ENCODE peak calls at places on chromosomes 2 and 18, in five cellular contexts. V, S, Q, B and P are unnamed samples.

GRCh38 chr18:79524181-79525078 is 128.7 kb downstream of the NFATC1 start:
- DNase-seq in V (no peak), S (no peak), Q (no peak), B (no peak), P (no peak)

GRCh38 chr2:223166215-223166493 is 114.2 kb downstream of the KCNE4 start:
- DNase-seq in V (no peak), S (no peak), Q (no peak), B (no peak), P (no peak)

GRCh38 chr2:220434365-220434764 is 806.9 kb downstream of the SLC4A3 start:
- DNase-seq in V (no peak), S (peak; percentile 74), Q (no peak), B (peak; percentile 71), P (no peak)

GRCh38 chr2:76316691-76317090 is 606.0 kb upstream of the GCFC2 start:
- DNase-seq in V (no peak), S (no peak), Q (no peak), B (no peak), P (no peak)

GRCh38 chr2:138649571-138649970 is 130.6 kb downstream of the NXPH2 start:
- DNase-seq in V (no peak), S (no peak), Q (no peak), B (no peak), P (no peak)

GRCh38 chr18:45666006-45666405 is 50.7 kb downstream of the SLC14A2 start:
- DNase-seq in V (no peak), S (no peak), Q (no peak), B (no peak), P (no peak)

GRCh38 chr18:4335386-4335785 is 119.7 kb downstream of the DLGAP1 start:
- DNase-seq in V (no peak), S (no peak), Q (no peak), B (no peak), P (no peak)

GRCh38 chr2:96105152-96105915 is 11.0 kb downstream of the ADRA2B start:
- DNase-seq in V (no peak), S (no peak), Q (no peak), B (no peak), P (no peak)

GRCh38 chr2:52976132-52976949 is 791.3 kb upstream of the CHAC2 start:
- DNase-seq in V (no peak), S (peak; percentile 32), Q (no peak), B (no peak), P (no peak)

GRCh38 chr2:152755029-152755428 is 36.6 kb downstream of the ARL6IP6 start:
- DNase-seq in V (no peak), S (no peak), Q (no peak), B (no peak), P (no peak)

GRCh38 chr2:127591221-127591923 is 54.6 kb upstream of the GPR17 start:
- DNase-seq in V (peak; percentile 44), S (peak; percentile 60), Q (peak; percentile 57), B (peak; percentile 26), P (peak; percentile 26)

GRCh38 chr2:19488009-19488691 is 129.7 kb upstream of the OSR1 start:
- DNase-seq in V (no peak), S (peak; percentile 72), Q (no peak), B (peak; percentile 41), P (no peak)

GRCh38 chr18:26721876-26722581 is 143.5 kb downstream of the AQP4 start:
- DNase-seq in V (no peak), S (no peak), Q (no peak), B (no peak), P (no peak)

GRCh38 chr2:44680424-44680971 is 261.0 kb upstream of the SIX3 start:
- DNase-seq in V (no peak), S (no peak), Q (no peak), B (no peak), P (no peak)

GRCh38 chr2:46135230-46135555 is 162.0 kb upstream of the EPAS1 start:
- DNase-seq in V (no peak), S (no peak), Q (no peak), B (no peak), P (no peak)

GRCh38 chr2:72543527-72544216 is 282.2 kb downstream of the EXOC6B start:
- DNase-seq in V (no peak), S (no peak), Q (no peak), B (no peak), P (no peak)

GRCh38 chr2:20673686-20674308 is 6.9 kb downstream of the GDF7 start:
- DNase-seq in V (no peak), S (no peak), Q (no peak), B (no peak), P (no peak)

GRCh38 chr18:402129-402528 is 98.4 kb downstream of the COLEC12 start:
- DNase-seq in V (no peak), S (no peak), Q (no peak), B (no peak), P (no peak)

GRCh38 chr18:10140928-10141327 is 227.1 kb downstream of the VAPA start:
- DNase-seq in V (peak; percentile 33), S (no peak), Q (no peak), B (peak; percentile 51), P (peak; percentile 81)

GRCh38 chr2:127635380-127636237 is 10.3 kb upstream of the GPR17 start:
- DNase-seq in V (no peak), S (no peak), Q (no peak), B (no peak), P (no peak)

GRCh38 chr2:37688771-37689468 is 17.5 kb upstream of the CDC42EP3 start:
- DNase-seq in V (peak; percentile 42), S (peak; percentile 87), Q (no peak), B (peak; percentile 72), P (no peak)

GRCh38 chr18:58350526-58350925 is 278.4 kb downstream of the ALPK2 start:
- DNase-seq in V (no peak), S (no peak), Q (no peak), B (no peak), P (no peak)

GRCh38 chr2:229931241-229931640 is 8.9 kb downstream of the FBXO36 start:
- DNase-seq in V (no peak), S (no peak), Q (no peak), B (no peak), P (no peak)

GRCh38 chr2:238128061-238129040 is 10.1 kb upstream of the KLHL30 start:
- DNase-seq in V (no peak), S (no peak), Q (no peak), B (no peak), P (no peak)

GRCh38 chr2:72973566-72974435 is 56.5 kb downstream of the EMX1 start:
- DNase-seq in V (no peak), S (peak; percentile 38), Q (peak; percentile 30), B (peak; percentile 22), P (no peak)

GRCh38 chr2:31241625-31242270 is 7.8 kb downstream of the EHD3 start:
- DNase-seq in V (no peak), S (no peak), Q (no peak), B (no peak), P (no peak)

GRCh38 chr18:11066038-11066437 is 83.3 kb downstream of the PIEZO2 start:
- DNase-seq in V (no peak), S (no peak), Q (no peak), B (no peak), P (no peak)

GRCh38 chr2:48419884-48420511 is 110.0 kb upstream of the STON1 start:
- DNase-seq in V (no peak), S (no peak), Q (no peak), B (no peak), P (no peak)

GRCh38 chr2:240048237-240048636 is 5.1 kb downstream of the OR6B3 start:
- DNase-seq in V (no peak), S (no peak), Q (no peak), B (no peak), P (no peak)

GRCh38 chr2:134792147-134792546 is 46.3 kb upstream of the ACMSD start:
- DNase-seq in V (no peak), S (no peak), Q (no peak), B (no peak), P (no peak)

GRCh38 chr2:106275971-106276370 is 81.9 kb upstream of the UXS1 start:
- DNase-seq in V (no peak), S (no peak), Q (no peak), B (no peak), P (no peak)

GRCh38 chr2:118224888-118225264 is 136.6 kb downstream of the INSIG2 start:
- DNase-seq in V (no peak), S (no peak), Q (no peak), B (no peak), P (no peak)

GRCh38 chr2:172792711-172793110 is 57.1 kb downstream of the RAPGEF4 start:
- DNase-seq in V (no peak), S (peak; percentile 55), Q (no peak), B (peak; percentile 49), P (no peak)

GRCh38 chr2:105697781-105698449 is 46.8 kb upstream of the NCK2 start:
- DNase-seq in V (no peak), S (no peak), Q (peak; percentile 50), B (no peak), P (peak; percentile 84)

GRCh38 chr2:45706028-45706427 is 54.6 kb downstream of the PRKCE start:
- DNase-seq in V (no peak), S (peak; percentile 30), Q (no peak), B (no peak), P (no peak)

GRCh38 chr2:19702267-19702666 is 199.5 kb downstream of the TTC32 start:
- DNase-seq in V (no peak), S (peak; percentile 35), Q (no peak), B (no peak), P (no peak)

GRCh38 chr2:79906149-79906548 is 393.3 kb downstream of the CTNNA2 start:
- DNase-seq in V (no peak), S (no peak), Q (no peak), B (no peak), P (no peak)

GRCh38 chr2:204492417-204492816 is 52.9 kb upstream of the PARD3B start:
- DNase-seq in V (no peak), S (no peak), Q (no peak), B (no peak), P (no peak)

GRCh38 chr2:68103026-68103425 is 40.2 kb upstream of the C1D start:
- DNase-seq in V (no peak), S (peak; percentile 12), Q (no peak), B (peak; percentile 41), P (no peak)

GRCh38 chr2:237720962-237721361 is 77.6 kb upstream of the RBM44 start:
- DNase-seq in V (no peak), S (peak; percentile 67), Q (no peak), B (peak; percentile 38), P (no peak)